ENCODE peak calls at places on chromosomes 4 and X, in ten cellular contexts. L, Q, Z, G, A, H, U, F, M and N are unnamed samples.

GRCh38 chrX:49192722-49193328 is 6.7 kb upstream of the PRICKLE3 start:
- DNase-seq in M (no peak), A (no peak), L (peak), F (peak), G (peak), Z (no peak), Q (peak), H (no peak), U (no peak), N (no peak)

GRCh38 chr4:97867557-97868091 is 275.7 kb downstream of the STPG2 start:
- DNase-seq in F (no peak), U (no peak), A (no peak), M (no peak), Q (no peak), L (no peak), Z (no peak), H (no peak), G (no peak), N (no peak)

GRCh38 chrX:47266643-47267042 is 33.8 kb downstream of the USP11 start:
- DNase-seq in Z (no peak), U (no peak), M (no peak), A (no peak), Q (no peak), F (no peak), L (no peak), G (no peak), H (no peak), N (no peak)

GRCh38 chr4:122450847-122451246 is 5.7 kb downstream of the IL2 start:
- DNase-seq in G (no peak), Q (peak), U (peak), M (peak), L (peak), F (peak), Z (no peak), A (no peak), H (no peak), N (no peak)

GRCh38 chrX:153782324-153782723 is 1.5 kb downstream of the SRPK3 start:
- DNase-seq in M (no peak), U (no peak), L (peak), Z (no peak), H (no peak), A (no peak), F (no peak), G (no peak), Q (no peak), N (no peak)

GRCh38 chr4:137283737-137284136 is 248.6 kb downstream of the PCDH18 start:
- DNase-seq in M (no peak), L (no peak), A (peak), Q (peak), H (no peak), G (no peak), U (peak), F (peak), Z (no peak), N (no peak)

GRCh38 chr4:162732871-162733270 is 433.8 kb downstream of the NAF1 start:
- DNase-seq in Q (no peak), M (no peak), A (no peak), G (no peak), F (no peak), U (peak), H (no peak), Z (no peak), L (no peak), N (no peak)

GRCh38 chr4:53821179-53821851 is 230.0 kb upstream of the LNX1 start:
- DNase-seq in Q (no peak), Z (no peak), U (no peak), G (no peak), F (no peak), L (no peak), H (no peak), M (no peak), A (no peak), N (no peak)

GRCh38 chr4:17103231-17103630 is 204.8 kb upstream of the LDB2 start:
- DNase-seq in A (peak), Q (peak), F (no peak), G (no peak), U (peak), M (peak), Z (peak), H (no peak), L (no peak), N (no peak)

GRCh38 chr4:21954406-21954805 is 5.8 kb upstream of the KCNIP4 start:
- DNase-seq in U (no peak), Q (no peak), Z (no peak), M (no peak), F (no peak), H (no peak), A (no peak), G (no peak), L (no peak), N (no peak)

GRCh38 chr4:168154546-168155277 is 62.4 kb downstream of the ANXA10 start:
- DNase-seq in M (no peak), F (no peak), G (no peak), A (no peak), L (no peak), H (no peak), U (no peak), Q (no peak), Z (no peak), N (no peak)

GRCh38 chr4:83490876-83491450 is 6.1 kb upstream of the ABRAXAS1 start:
- DNase-seq in L (no peak), H (peak), Z (no peak), M (no peak), Q (peak), U (peak), A (no peak), F (peak), G (peak), N (no peak)

GRCh38 chr4:109205186-109205585 is 97.3 kb downstream of the COL25A1 start:
- DNase-seq in H (no peak), U (no peak), Q (no peak), G (no peak), M (no peak), F (no peak), L (no peak), A (no peak), Z (no peak), N (no peak)

GRCh38 chr4:135243960-135244561 is 1042.5 kb upstream of the PABPC4L start:
- DNase-seq in A (peak), H (no peak), Q (peak), F (no peak), U (peak), M (no peak), L (no peak), Z (no peak), G (no peak), N (no peak)

GRCh38 chrX:46354481-46354880 is 190.7 kb downstream of the ZNF674 start:
- DNase-seq in L (no peak), H (no peak), G (no peak), M (no peak), U (no peak), Z (no peak), F (no peak), A (no peak), Q (no peak), N (no peak)

GRCh38 chrX:120365320-120365719 is 3.4 kb downstream of the ATP1B4 start:
- DNase-seq in M (no peak), L (peak), Z (no peak), Q (no peak), G (peak), A (no peak), F (peak), U (peak), H (peak), N (peak)

GRCh38 chr4:187333151-187333550 is 609.5 kb upstream of the FAT1 start:
- DNase-seq in F (no peak), Z (no peak), M (no peak), H (no peak), U (no peak), L (no peak), G (no peak), Q (peak), A (no peak), N (no peak)

GRCh38 chr4:114400531-114400930 is 198.1 kb upstream of the UGT8 start:
- DNase-seq in G (no peak), F (no peak), Z (no peak), M (no peak), L (no peak), H (no peak), A (no peak), Q (no peak), U (no peak), N (no peak)

GRCh38 chr4:120765271-120765985 is 157.1 kb downstream of the PRDM5 start:
- DNase-seq in H (no peak), Q (no peak), L (no peak), M (no peak), Z (no peak), F (no peak), U (no peak), G (no peak), A (no peak), N (no peak)

GRCh38 chrX:9341305-9342201 is 123.3 kb upstream of the TBL1X start:
- DNase-seq in Q (peak), M (no peak), L (no peak), F (peak), G (peak), U (peak), A (peak), H (peak), Z (peak), N (no peak)

GRCh38 chr4:121791481-121791880 is 9.6 kb upstream of the EXOSC9 start:
- DNase-seq in F (peak), U (peak), L (no peak), Z (no peak), M (peak), A (peak), Q (peak), H (no peak), G (no peak), N (no peak)

GRCh38 chr4:184007891-184008290 is 102.8 kb downstream of the STOX2 start:
- DNase-seq in H (no peak), A (peak), F (no peak), U (peak), M (no peak), Z (no peak), G (no peak), Q (peak), L (no peak), N (no peak)

GRCh38 chr4:185309770-185310169 is 86.0 kb downstream of the LRP2BP start:
- DNase-seq in F (no peak), Z (no peak), H (peak), L (no peak), A (no peak), G (peak), U (no peak), Q (no peak), M (no peak), N (no peak)

GRCh38 chrX:129842510-129843208 is 1.0 kb downstream of the ZDHHC9 start:
- DNase-seq in H (no peak), L (peak), Q (peak), U (peak), M (no peak), A (peak), Z (no peak), G (no peak), F (peak), N (peak)

GRCh38 chr4:85474818-85475630 is at the start of gene ARHGAP24:
- DNase-seq in A (peak), U (peak), L (peak), F (peak), M (peak), G (peak), Z (peak), H (peak), Q (peak), N (peak)

GRCh38 chr4:38034986-38035882 is 75.0 kb downstream of the PTTG2 start:
- DNase-seq in L (no peak), Q (peak), G (peak), U (peak), H (peak), A (peak), M (no peak), F (peak), Z (no peak), N (no peak)

GRCh38 chr4:163107754-163108153 is 58.9 kb downstream of the NAF1 start:
- DNase-seq in A (peak), M (no peak), G (peak), Q (peak), U (peak), H (peak), L (no peak), Z (no peak), F (peak), N (no peak)

GRCh38 chrX:71667328-71668247 is at the start of gene LOC101059915:
- DNase-seq in U (no peak), H (no peak), Q (no peak), Z (no peak), F (no peak), M (no peak), G (no peak), A (no peak), L (no peak), N (no peak)

GRCh38 chr4:119623025-119623424 is 5.6 kb downstream of the PDE5A start:
- DNase-seq in Z (no peak), G (no peak), F (peak), H (no peak), U (peak), L (no peak), Q (peak), M (no peak), A (peak), N (no peak)

GRCh38 chr4:102533916-102534315 is 32.8 kb downstream of the NFKB1 start:
- DNase-seq in M (no peak), F (no peak), U (no peak), Z (no peak), G (no peak), Q (no peak), H (no peak), A (no peak), L (no peak), N (no peak)

GRCh38 chrX:67543818-67544217 is at the start of gene AR:
- DNase-seq in U (peak), L (peak), M (no peak), Q (peak), H (no peak), F (peak), Z (no peak), G (no peak), A (peak), N (no peak)

GRCh38 chrX:131288738-131289511 is at the start of gene IGSF1:
- DNase-seq in Q (no peak), F (peak), H (no peak), Z (no peak), M (no peak), A (peak), L (peak), U (peak), G (no peak), N (peak)

GRCh38 chr4:123259676-123260428 is 136.7 kb upstream of the SPRY1 start:
- DNase-seq in H (no peak), G (no peak), Z (no peak), L (no peak), A (no peak), Q (no peak), U (no peak), F (no peak), M (no peak), N (no peak)

GRCh38 chrX:118228041-118228440 is 111.4 kb upstream of the KLHL13 start:
- DNase-seq in G (no peak), L (no peak), H (no peak), A (peak), F (no peak), Q (peak), M (no peak), U (no peak), Z (no peak), N (no peak)

GRCh38 chr4:154720618-154721267 is 23.1 kb upstream of the LRAT start:
- DNase-seq in H (no peak), Z (no peak), Q (no peak), U (no peak), F (no peak), L (peak), M (no peak), A (no peak), G (no peak), N (no peak)

GRCh38 chr4:3707423-3708102 is 58.6 kb upstream of the ADRA2C start:
- DNase-seq in Z (no peak), A (no peak), M (no peak), L (no peak), Q (no peak), H (no peak), G (no peak), F (no peak), U (no peak), N (no peak)

GRCh38 chr4:152138451-152138850 is 377.6 kb upstream of the GATB start:
- DNase-seq in Q (no peak), L (no peak), U (no peak), F (no peak), H (no peak), Z (peak), G (no peak), M (no peak), A (no peak), N (no peak)

GRCh38 chrX:30935985-30936384 is 46.9 kb upstream of the TAB3 start:
- DNase-seq in F (peak), Q (peak), Z (no peak), G (no peak), U (peak), A (no peak), H (no peak), L (peak), M (no peak), N (no peak)
- TF ChIP-seq CTCF in F (peak), Q (no peak), Z (no peak), G (no peak), U (peak), A (no peak), H (peak), L (no peak), M (peak), N (peak)

GRCh38 chr4:75939890-75940691 is 722 bp downstream of the NAAA start:
- DNase-seq in G (peak), Z (peak), M (no peak), L (peak), U (peak), Q (peak), F (peak), A (peak), H (peak), N (peak)

GRCh38 chr4:75935628-75936027 is 5.2 kb downstream of the NAAA start:
- DNase-seq in U (no peak), G (no peak), L (no peak), A (no peak), Q (no peak), M (no peak), H (no peak), F (no peak), Z (no peak), N (no peak)

DNA sequence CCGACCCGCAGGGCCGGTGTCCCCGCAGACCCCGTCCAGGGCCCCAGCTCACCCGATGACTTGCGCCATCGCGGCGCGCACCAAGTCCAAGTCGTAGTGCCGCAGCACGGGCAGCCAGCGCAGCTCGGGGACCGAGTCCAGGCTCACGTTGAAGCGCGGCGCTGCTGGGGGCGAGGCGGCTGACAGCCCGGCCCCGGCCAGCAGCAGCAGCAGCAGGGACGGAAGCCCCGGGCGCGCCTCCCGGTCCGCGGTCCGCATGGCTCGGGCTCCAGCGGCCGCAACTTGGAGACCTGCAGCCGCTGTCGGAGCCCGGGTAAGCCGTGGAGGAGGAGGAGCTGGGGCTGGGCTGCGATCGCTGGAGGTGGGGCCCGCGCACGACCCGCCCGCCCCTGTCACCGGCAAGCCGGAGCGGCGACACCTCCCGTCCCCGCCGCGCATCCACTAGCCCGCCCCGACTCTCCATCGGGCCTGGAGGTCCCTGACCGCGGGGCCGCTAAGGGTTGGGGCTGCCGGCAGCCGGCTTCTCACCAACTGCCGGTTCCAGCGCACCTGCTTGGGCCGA is at the start of gene NAAA:
- DNase-seq in U (peak), H (peak), G (peak), M (no peak), F (peak), L (peak), Z (no peak), Q (peak), A (peak), N (no peak)
- TF ChIP-seq CTCF in U (peak), H (peak), G (peak), M (no peak), F (no peak), L (no peak), Z (peak), Q (peak), A (no peak), N (no peak)

DNA sequence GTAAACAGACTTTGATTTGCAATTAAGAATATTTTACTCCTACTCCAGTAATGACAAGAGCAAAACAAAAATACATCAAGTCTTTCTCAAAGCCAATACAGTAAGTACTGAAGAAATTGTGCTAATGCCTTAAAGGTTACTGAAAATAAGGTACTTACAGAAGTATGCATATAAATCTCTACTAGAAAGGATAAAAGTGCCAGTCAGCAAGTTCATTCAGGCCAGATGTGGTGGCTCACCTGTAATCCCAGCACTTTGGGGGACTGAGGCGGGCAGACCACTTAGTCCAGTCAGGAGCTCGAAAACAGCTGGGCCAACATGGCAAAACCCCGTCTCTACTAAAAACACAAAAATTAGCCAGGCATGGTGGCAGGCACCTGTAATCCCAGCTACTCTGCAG is 27.9 kb downstream of the LRBA start:
- DNase-seq in A (no peak), H (no peak), Z (no peak), Q (no peak), M (no peak), G (no peak), U (no peak), L (no peak), F (no peak), N (no peak)
- TF ChIP-seq CTCF in A (no peak), H (no peak), Z (no peak), Q (no peak), M (no peak), G (no peak), U (no peak), L (no peak), F (no peak), N (no peak)

DNA sequence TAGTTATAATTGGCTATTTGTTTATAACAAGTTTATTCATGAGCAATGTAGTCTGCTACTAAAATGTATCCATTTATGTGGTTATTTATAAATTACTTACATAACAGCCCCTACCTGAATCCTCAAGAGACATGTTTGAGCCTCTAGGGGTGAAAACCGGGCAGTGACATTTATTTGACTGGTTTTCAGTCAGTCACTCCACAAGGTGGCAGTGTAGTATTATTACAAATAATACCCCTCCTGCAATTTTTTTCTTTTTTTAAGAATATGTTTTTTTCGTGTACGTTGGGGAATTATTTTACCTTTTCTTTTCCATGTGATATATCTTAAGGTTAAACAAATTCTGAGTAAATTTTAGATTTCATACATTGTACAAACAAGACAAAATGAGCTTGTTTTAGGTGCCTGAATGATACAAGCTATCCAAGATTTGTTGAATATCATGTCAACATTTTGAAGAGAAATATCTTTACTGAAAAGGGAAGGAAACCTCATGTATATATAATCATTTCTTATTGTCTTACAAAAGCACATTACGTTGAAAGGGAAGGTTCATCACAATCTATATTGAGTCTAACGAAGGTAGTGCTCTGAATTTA is 598.7 kb upstream of the TECRL start:
- DNase-seq in F (peak), Z (no peak), A (peak), U (peak), Q (no peak), H (peak), L (peak), M (no peak), G (peak), N (peak)
- TF ChIP-seq CTCF in F (peak), Z (peak), A (peak), U (peak), Q (peak), H (peak), L (peak), M (no peak), G (no peak), N (peak)

DNA sequence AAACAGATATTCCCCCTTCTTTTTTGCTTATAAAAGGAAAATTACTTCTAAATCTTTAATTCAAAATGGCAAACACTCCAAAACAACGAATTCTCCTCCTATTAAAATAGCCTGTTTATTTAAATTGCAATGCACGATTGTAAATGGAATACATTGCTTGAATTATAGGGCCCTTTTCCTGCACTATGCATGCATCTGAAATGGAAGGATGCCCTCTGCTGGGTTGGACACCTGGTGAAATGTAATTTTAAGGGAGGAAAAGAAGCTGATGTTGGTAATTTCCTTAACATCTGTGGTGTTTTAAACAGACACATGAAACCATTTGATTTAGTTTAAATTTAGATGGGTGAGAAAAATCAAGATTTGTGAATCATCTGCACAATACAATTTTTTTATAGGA is 72.8 kb downstream of the GRXCR1 start:
- DNase-seq in M (no peak), U (no peak), Z (no peak), Q (no peak), A (no peak), G (no peak), H (no peak), L (no peak), F (no peak), N (no peak)
- TF ChIP-seq CTCF in M (no peak), U (no peak), Z (no peak), Q (no peak), A (no peak), G (no peak), H (peak), L (no peak), F (no peak), N (peak)